ENCODE peak calls at places on chromosomes 5 and 9, in six cellular contexts. Q is omental fat pad, V is AG09319, X is RWPE1, B is choroid plexus epithelial cell, N is foreskin fibroblast. O is an unnamed sample.

GRCh38 chr9:14993891-14994554 is 83.8 kb upstream of the FREM1 start:
- DNase-seq in Q (no peak), V (no peak), X (no peak), B (no peak), N (no peak), O (no peak)

GRCh38 chr5:74429495-74429894 is 211.0 kb downstream of the ENC1 start:
- DNase-seq in Q (no peak), V (no peak), X (no peak), B (no peak), N (no peak), O (no peak)

GRCh38 chr5:148808864-148809642 is 17.4 kb upstream of the ADRB2 start:
- DNase-seq in Q (no peak), V (no peak), X (no peak), B (no peak), N (no peak), O (no peak)

GRCh38 chr9:113997610-113998009 is 80.5 kb downstream of the AMBP start:
- DNase-seq in Q (no peak), V (no peak), X (no peak), B (no peak), N (no peak), O (no peak)

GRCh38 chr5:136020383-136021015 is 8.3 kb upstream of the TGFBI start:
- DNase-seq in Q (peak), V (peak), X (peak), B (peak), N (peak), O (peak)

GRCh38 chr5:32842798-32843531 is 131.8 kb downstream of the NPR3 start:
- DNase-seq in Q (no peak), V (no peak), X (peak), B (no peak), N (no peak), O (no peak)

GRCh38 chr5:72296251-72296650 is 23.8 kb downstream of the MRPS27 start:
- DNase-seq in Q (no peak), V (no peak), X (no peak), B (no peak), N (no peak), O (no peak)

GRCh38 chr5:135596364-135596763 is 17.6 kb upstream of the CXCL14 start:
- DNase-seq in Q (no peak), V (no peak), X (no peak), B (no peak), N (no peak), O (no peak)

GRCh38 chr5:32029291-32029690 is 144.8 kb downstream of the GOLPH3 start:
- DNase-seq in Q (no peak), V (no peak), X (peak), B (no peak), N (peak), O (no peak)

GRCh38 chr5:1137567-1138444 is 25.9 kb upstream of the SLC12A7 start:
- DNase-seq in Q (no peak), V (no peak), X (no peak), B (no peak), N (no peak), O (no peak)

GRCh38 chr5:38369692-38370091 is 111.3 kb downstream of the EGFLAM start:
- DNase-seq in Q (no peak), V (no peak), X (no peak), B (peak), N (peak), O (no peak)

GRCh38 chr5:68479524-68479923 is 264.0 kb downstream of the PIK3R1 start:
- DNase-seq in Q (no peak), V (no peak), X (no peak), B (no peak), N (no peak), O (no peak)

GRCh38 chr9:33489070-33489469 is 15.3 kb upstream of the NOL6 start:
- DNase-seq in Q (no peak), V (peak), X (no peak), B (peak), N (peak), O (peak)

GRCh38 chr5:35131723-35132122 is 84.0 kb upstream of the AGXT2 start:
- DNase-seq in Q (no peak), V (no peak), X (no peak), B (peak), N (peak), O (no peak)

GRCh38 chr9:108272350-108272899 is 583.4 kb downstream of the ACTL7B start:
- DNase-seq in Q (no peak), V (no peak), X (peak), B (peak), N (peak), O (no peak)

GRCh38 chr5:40071870-40072269 is 607.8 kb upstream of the PTGER4 start:
- DNase-seq in Q (no peak), V (no peak), X (no peak), B (peak), N (peak), O (peak)

GRCh38 chr9:126386088-126386487 is 59.5 kb downstream of the MVB12B start:
- DNase-seq in Q (no peak), V (no peak), X (peak), B (peak), N (peak), O (no peak)

GRCh38 chr9:84538879-84539278 is 130.7 kb upstream of the NTRK2 start:
- DNase-seq in Q (no peak), V (no peak), X (no peak), B (no peak), N (no peak), O (no peak)

GRCh38 chr9:26219961-26220360 is 541.7 kb upstream of the TUSC1 start:
- DNase-seq in Q (no peak), V (no peak), X (no peak), B (no peak), N (no peak), O (no peak)

GRCh38 chr9:33453286-33453882 is 6.0 kb upstream of the AQP3 start:
- DNase-seq in Q (no peak), V (no peak), X (no peak), B (no peak), N (no peak), O (no peak)

GRCh38 chr9:34546834-34547827 is 24.3 kb upstream of the ENHO start:
- DNase-seq in Q (peak), V (no peak), X (peak), B (peak), N (peak), O (peak)

GRCh38 chr9:5879419-5880181 is 11.1 kb upstream of the MLANA start:
- DNase-seq in Q (no peak), V (peak), X (peak), B (peak), N (peak), O (peak)

GRCh38 chr5:16552666-16553343 is 64.0 kb downstream of the RETREG1 start:
- DNase-seq in Q (peak), V (no peak), X (peak), B (peak), N (peak), O (peak)

GRCh38 chr5:149500922-149501582 is 50.2 kb downstream of the CSNK1A1 start:
- DNase-seq in Q (no peak), V (no peak), X (no peak), B (peak), N (peak), O (peak)

GRCh38 chr5:151864349-151864748 is 60.3 kb downstream of the GLRA1 start:
- DNase-seq in Q (no peak), V (no peak), X (no peak), B (no peak), N (no peak), O (no peak)

GRCh38 chr5:66639036-66639435 is 42.8 kb downstream of the MAST4 start:
- DNase-seq in Q (no peak), V (no peak), X (no peak), B (no peak), N (no peak), O (no peak)

GRCh38 chr5:74624501-74624900 is 16.0 kb downstream of the ENC1 start:
- DNase-seq in Q (no peak), V (no peak), X (peak), B (peak), N (no peak), O (no peak)

GRCh38 chr5:172637122-172637580 is 3.9 kb upstream of the NEURL1B start:
- DNase-seq in Q (no peak), V (no peak), X (peak), B (no peak), N (no peak), O (no peak)

GRCh38 chr5:41636605-41637004 is 126.2 kb upstream of the PLCXD3 start:
- DNase-seq in Q (no peak), V (no peak), X (no peak), B (peak), N (peak), O (no peak)

GRCh38 chr5:41638685-41639084 is 128.3 kb upstream of the PLCXD3 start:
- DNase-seq in Q (no peak), V (no peak), X (no peak), B (no peak), N (no peak), O (no peak)

GRCh38 chr5:41637869-41638268 is 127.5 kb upstream of the PLCXD3 start:
- DNase-seq in Q (no peak), V (no peak), X (no peak), B (peak), N (peak), O (no peak)

GRCh38 chr5:41637424-41637823 is 127.0 kb upstream of the PLCXD3 start:
- DNase-seq in Q (no peak), V (no peak), X (no peak), B (no peak), N (no peak), O (no peak)

GRCh38 chr5:41641621-41642020 is 131.2 kb upstream of the PLCXD3 start:
- DNase-seq in Q (no peak), V (no peak), X (no peak), B (peak), N (peak), O (no peak)
- TF ChIP-seq CTCF in Q (no peak), V (peak), X (no peak), B (peak), N (no peak), O (no peak)

DNA sequence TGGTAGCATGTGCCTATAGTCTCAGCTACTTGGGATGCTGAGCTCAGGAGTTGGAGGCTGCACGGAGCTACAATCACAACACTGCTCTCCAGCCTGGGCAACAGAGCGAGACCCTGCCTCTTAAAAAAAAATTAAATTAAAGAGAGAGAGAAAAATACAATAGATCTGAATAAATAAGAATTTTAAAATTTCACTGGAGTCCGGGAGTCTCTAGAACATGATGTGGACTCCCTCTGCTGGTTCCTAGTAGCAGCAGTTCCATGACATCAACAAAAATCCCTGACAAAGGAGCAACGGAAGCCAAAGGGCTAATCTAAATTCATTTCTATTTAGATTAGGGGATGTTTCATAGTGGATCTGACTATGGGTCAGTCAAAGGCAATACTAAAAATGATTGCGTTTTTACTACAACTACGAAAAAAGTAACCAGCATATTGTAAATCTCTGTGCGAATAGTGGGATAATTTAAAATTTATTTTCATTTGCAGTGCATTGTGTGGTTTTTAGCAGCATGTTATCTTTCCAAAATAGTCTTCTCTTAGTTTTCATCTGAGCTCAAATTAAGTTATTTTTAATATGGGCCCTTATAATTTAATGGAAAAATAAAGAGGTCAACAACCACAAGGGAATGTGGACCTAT is 6.7 kb downstream of the INIP start:
- DNase-seq in Q (no peak), V (no peak), X (peak), B (peak), N (peak), O (peak)
- TF ChIP-seq CTCF in Q (no peak), V (peak), X (peak), B (peak), N (peak), O (peak)

GRCh38 chr9:2117527-2117926 is 102.4 kb downstream of the SMARCA2 start:
- DNase-seq in Q (no peak), V (no peak), X (no peak), B (no peak), N (no peak), O (no peak)
- TF ChIP-seq CTCF in Q (no peak), V (no peak), X (no peak), B (no peak), N (no peak), O (no peak)

GRCh38 chr9:79008916-79009315 is 562.8 kb upstream of the TLE4 start:
- DNase-seq in Q (no peak), V (no peak), X (no peak), B (no peak), N (no peak), O (no peak)

GRCh38 chr9:79003514-79003913 is 568.3 kb upstream of the TLE4 start:
- DNase-seq in Q (no peak), V (no peak), X (no peak), B (no peak), N (no peak), O (no peak)

GRCh38 chr9:79012561-79012960 is 559.2 kb upstream of the TLE4 start:
- DNase-seq in Q (no peak), V (no peak), X (peak), B (peak), N (peak), O (peak)

GRCh38 chr9:79011461-79011860 is 560.3 kb upstream of the TLE4 start:
- DNase-seq in Q (no peak), V (no peak), X (no peak), B (no peak), N (no peak), O (no peak)

DNA sequence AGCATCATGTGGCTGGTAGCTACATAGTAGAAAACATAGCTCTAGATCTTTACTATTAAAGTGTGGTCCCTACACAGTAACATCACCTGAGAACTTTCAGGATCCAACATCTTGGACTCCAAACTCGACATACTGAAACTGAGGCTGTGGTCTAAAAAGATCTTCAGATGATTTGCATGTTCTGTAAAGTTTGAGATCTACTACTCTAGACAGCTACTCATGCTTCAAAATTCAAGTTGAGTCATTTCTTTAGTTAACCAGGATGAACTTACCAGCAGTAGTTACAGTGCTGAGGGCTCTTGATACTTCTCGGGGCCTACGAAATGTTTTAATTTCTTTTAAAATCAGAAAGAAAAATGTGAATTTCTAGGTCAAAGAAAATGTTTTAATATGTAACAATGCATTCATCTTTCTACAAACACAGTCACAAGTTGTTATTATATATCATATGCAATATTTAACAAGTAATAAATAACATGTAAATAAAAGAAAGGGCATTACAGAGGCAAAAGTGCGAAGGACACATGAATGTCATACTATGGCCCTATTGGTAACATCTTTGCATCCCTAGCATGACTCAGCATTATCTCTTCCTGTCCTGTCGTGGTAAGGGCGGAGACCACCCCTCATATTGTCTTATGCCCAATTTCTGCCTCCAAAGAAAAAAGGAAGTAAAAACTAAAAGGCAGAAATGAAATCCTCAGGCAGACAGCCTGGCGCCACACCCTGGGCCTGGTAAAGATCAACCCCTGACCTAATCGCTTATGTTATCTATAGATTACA is 563.9 kb upstream of the TLE4 start:
- DNase-seq in Q (no peak), V (no peak), X (no peak), B (no peak), N (no peak), O (no peak)
- TF ChIP-seq CTCF in Q (no peak), V (no peak), X (no peak), B (no peak), N (no peak), O (no peak)

GRCh38 chr9:98120476-98120875 is 1.5 kb upstream of the TRIM14 start:
- DNase-seq in Q (no peak), V (no peak), X (no peak), B (no peak), N (no peak), O (no peak)

GRCh38 chr9:98124637-98125426 is 5.8 kb upstream of the TRIM14 start:
- DNase-seq in Q (no peak), V (no peak), X (no peak), B (no peak), N (no peak), O (no peak)

GRCh38 chr9:98118640-98119601 is at the start of gene TRIM14:
- DNase-seq in Q (no peak), V (peak), X (peak), B (peak), N (peak), O (no peak)

GRCh38 chr9:98117984-98118639 is 910 bp downstream of the TRIM14 start:
- DNase-seq in Q (no peak), V (no peak), X (peak), B (peak), N (peak), O (no peak)

DNA sequence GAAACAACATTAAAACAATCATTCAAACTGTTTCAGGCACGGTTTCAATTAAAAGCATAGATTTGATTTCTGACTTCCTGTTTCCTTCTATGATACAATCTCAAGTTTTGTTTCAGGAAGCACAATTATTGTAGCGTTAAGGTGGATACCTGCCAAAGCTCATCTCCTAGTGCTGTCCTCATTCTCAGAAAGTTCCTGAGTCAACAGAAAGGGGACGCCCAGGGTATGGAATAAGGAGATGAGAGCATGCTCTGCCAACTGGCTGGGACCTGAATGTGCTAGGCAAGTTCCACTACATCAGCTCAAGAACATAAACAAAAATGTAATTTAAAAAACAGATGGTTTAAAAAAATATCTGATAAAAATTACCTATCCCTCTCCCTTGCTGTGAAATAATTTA is 2.1 kb upstream of the TRIM14 start:
- DNase-seq in Q (no peak), V (no peak), X (peak), B (peak), N (no peak), O (no peak)
- TF ChIP-seq CTCF in Q (no peak), V (no peak), X (no peak), B (peak), N (no peak), O (no peak)